ENCODE peak calls at places on chromosomes 11 and 22, in four cellular contexts. One of them, this sample, is unnamed.

GRCh38 chr22:36381513-36382079 is 6.2 kb downstream of the MYH9 start:
- DNase-seq in GM12878: no peak
- DNase-seq in K562: no peak
- DNase-seq in IMR-90: peak; percentile 7
- DNase-seq in this sample: no peak

GRCh38 chr11:61923166-61924015 is 6.0 kb upstream of the RAB3IL1 start:
- DNase-seq in K562: peak; percentile 71
- DNase-seq in GM12878: no peak
- DNase-seq in IMR-90: peak; percentile 63
- DNase-seq in this sample: no peak

GRCh38 chr11:64656797-64657196 is 65.8 kb downstream of the SLC22A12 start:
- DNase-seq in K562: peak; percentile 56
- DNase-seq in GM12878: no peak
- DNase-seq in IMR-90: no peak
- DNase-seq in this sample: no peak

GRCh38 chr11:27429740-27430451 is 42.7 kb downstream of the LGR4 start:
- DNase-seq in GM12878: no peak
- DNase-seq in IMR-90: peak; percentile 7
- DNase-seq in K562: no peak
- DNase-seq in this sample: no peak

GRCh38 chr22:32240461-32240860 is 14.7 kb downstream of the SLC5A4 start:
- DNase-seq in IMR-90: no peak
- DNase-seq in K562: no peak
- DNase-seq in GM12878: no peak
- DNase-seq in this sample: no peak

GRCh38 chr11:108945341-108945740 is 280.5 kb downstream of the DDX10 start:
- DNase-seq in GM12878: no peak
- DNase-seq in IMR-90: no peak
- DNase-seq in K562: no peak
- DNase-seq in this sample: no peak

GRCh38 chr11:45896392-45897068 is 10.5 kb downstream of the FREY1 start:
- DNase-seq in K562: no peak
- DNase-seq in GM12878: no peak
- DNase-seq in IMR-90: no peak
- DNase-seq in this sample: no peak

GRCh38 chr11:113407163-113407562 is 19.6 kb downstream of the ANKK1 start:
- DNase-seq in GM12878: no peak
- DNase-seq in K562: no peak
- DNase-seq in IMR-90: no peak
- DNase-seq in this sample: no peak

GRCh38 chr11:46900091-46900746 is 18.1 kb downstream of the LRP4 start:
- DNase-seq in IMR-90: no peak
- DNase-seq in GM12878: no peak
- DNase-seq in K562: no peak
- DNase-seq in this sample: no peak

GRCh38 chr11:67996622-67997459 is 7.1 kb downstream of the UNC93B1 start:
- DNase-seq in K562: peak; percentile 94
- DNase-seq in IMR-90: no peak
- DNase-seq in GM12878: no peak
- DNase-seq in this sample: peak; percentile 92

GRCh38 chr22:42077486-42078125 is 1.9 kb upstream of the SMDT1 start:
- DNase-seq in IMR-90: no peak
- DNase-seq in GM12878: no peak
- DNase-seq in K562: no peak
- DNase-seq in this sample: no peak

GRCh38 chr11:4017129-4017528 is 77.5 kb upstream of the RRM1 start:
- DNase-seq in GM12878: no peak
- DNase-seq in IMR-90: no peak
- DNase-seq in K562: no peak
- DNase-seq in this sample: no peak
- TF ChIP-seq ELK1 in GM12878: no peak
- TF ChIP-seq ELK1 in IMR-90: no peak
- TF ChIP-seq ELK1 in K562: no peak
- TF ChIP-seq ELK1 in this sample: no peak

GRCh38 chr11:32279672-32280071 is 155.7 kb downstream of the WT1 start:
- DNase-seq in GM12878: no peak
- DNase-seq in IMR-90: no peak
- DNase-seq in K562: no peak
- DNase-seq in this sample: no peak
- TF ChIP-seq POLR2A in GM12878: no peak
- TF ChIP-seq POLR2A in IMR-90: no peak
- TF ChIP-seq POLR2A in K562: no peak
- TF ChIP-seq POLR2A in this sample: no peak

GRCh38 chr11:93784935-93785360 is 866 bp downstream of the MED17 start:
- DNase-seq in GM12878: no peak
- DNase-seq in K562: peak; percentile 16
- DNase-seq in IMR-90: no peak
- DNase-seq in this sample: no peak

GRCh38 chr11:93783767-93784151 is 323 bp upstream of the MED17 start:
- DNase-seq in IMR-90: no peak
- DNase-seq in K562: no peak
- DNase-seq in GM12878: no peak
- DNase-seq in this sample: no peak

GRCh38 chr11:93783362-93783761 is 720 bp upstream of the MED17 start:
- DNase-seq in GM12878: no peak
- DNase-seq in IMR-90: no peak
- DNase-seq in K562: no peak
- DNase-seq in this sample: no peak

DNA sequence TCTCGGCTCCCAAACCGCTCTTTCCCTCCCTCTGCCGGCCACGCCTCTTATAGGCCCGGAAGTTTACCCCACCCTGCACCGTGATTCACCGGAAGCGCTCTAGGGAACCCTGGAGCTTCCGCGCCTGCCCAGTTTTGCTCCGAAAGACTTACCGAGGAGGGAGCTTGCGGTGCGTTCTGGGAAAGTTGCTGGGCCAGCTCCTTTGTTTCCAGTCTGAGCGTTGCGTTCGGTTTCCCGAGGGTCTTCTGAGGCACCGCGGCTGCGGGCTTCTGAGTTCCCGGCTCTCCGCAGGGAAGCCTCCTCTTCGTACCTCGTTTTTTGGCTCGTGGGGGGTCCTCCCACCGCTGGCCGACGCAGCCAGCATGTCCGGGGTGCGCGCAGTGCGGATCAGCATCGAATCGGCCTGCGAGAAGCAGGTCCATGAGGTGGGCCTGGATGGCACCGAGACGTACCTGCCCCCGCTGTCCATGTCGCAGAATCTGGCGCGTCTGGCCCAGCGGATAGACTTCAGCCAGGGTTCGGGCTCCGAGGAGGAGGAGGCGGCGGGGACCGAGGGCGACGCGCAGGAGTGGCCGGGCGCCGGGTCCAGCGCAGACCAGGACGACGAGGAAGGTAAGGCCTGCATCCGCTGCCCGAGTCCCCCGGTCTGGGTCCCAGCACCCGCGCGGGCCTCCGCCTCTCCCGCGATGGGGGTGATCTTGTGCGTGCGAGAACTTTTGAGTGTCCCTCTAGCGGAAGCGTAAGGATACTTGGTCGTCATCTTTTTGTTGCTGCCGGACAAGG is at the start of gene MED17:
- DNase-seq in K562: peak; percentile 94
- DNase-seq in IMR-90: peak; percentile 92
- DNase-seq in GM12878: peak; percentile 64
- DNase-seq in this sample: peak; percentile 89
- TF ChIP-seq ELK1 in K562: no peak
- TF ChIP-seq ELK1 in IMR-90: peak; percentile 36
- TF ChIP-seq ELK1 in GM12878: peak; percentile 76
- TF ChIP-seq ELK1 in this sample: no peak

GRCh38 chr22:27804683-27805297 is 3.2 kb upstream of the MN1 start:
- DNase-seq in IMR-90: peak; percentile 64
- DNase-seq in K562: peak; percentile 67
- DNase-seq in GM12878: no peak
- DNase-seq in this sample: peak; percentile 57
- TF ChIP-seq POLR2A in IMR-90: no peak
- TF ChIP-seq POLR2A in K562: no peak
- TF ChIP-seq POLR2A in GM12878: no peak
- TF ChIP-seq POLR2A in this sample: no peak